ENCODE peak calls at places on chromosomes 12 and 14, in eight cellular contexts. One of them, this sample, is unnamed.

GRCh38 chr12:26426652-26427051 is 231.3 kb downstream of the SSPN start:
- DNase-seq in type B pancreatic cell: no peak
- DNase-seq in HFFc6: no peak
- DNase-seq in IMR-90: no peak
- DNase-seq in heart left ventricle: no peak
- DNase-seq in neural crest cell: no peak
- DNase-seq in PC-9: no peak
- DNase-seq in esophagus muscularis mucosa: no peak
- DNase-seq in this sample: no peak

GRCh38 chr12:12349711-12350665 is at the start of gene MANSC1:
- DNase-seq in type B pancreatic cell: peak; percentile 76
- DNase-seq in HFFc6: no peak
- DNase-seq in IMR-90: peak; percentile 28
- DNase-seq in heart left ventricle: peak; percentile 76
- DNase-seq in neural crest cell: peak; percentile 52
- DNase-seq in PC-9: peak; percentile 60
- DNase-seq in esophagus muscularis mucosa: no peak
- DNase-seq in this sample: peak; percentile 73

GRCh38 chr12:2853626-2854025 is 3.2 kb downstream of the TEX52 start:
- DNase-seq in type B pancreatic cell: peak; percentile 86
- DNase-seq in HFFc6: peak; percentile 56
- DNase-seq in IMR-90: peak; percentile 74
- DNase-seq in heart left ventricle: peak; percentile 85
- DNase-seq in neural crest cell: peak; percentile 89
- DNase-seq in PC-9: peak; percentile 79
- DNase-seq in esophagus muscularis mucosa: peak; percentile 94
- DNase-seq in this sample: no peak

GRCh38 chr12:1473418-1473817 is 121.0 kb downstream of the FBXL14 start:
- DNase-seq in type B pancreatic cell: no peak
- DNase-seq in HFFc6: no peak
- DNase-seq in IMR-90: no peak
- DNase-seq in heart left ventricle: no peak
- DNase-seq in neural crest cell: no peak
- DNase-seq in PC-9: no peak
- DNase-seq in esophagus muscularis mucosa: no peak
- DNase-seq in this sample: no peak

GRCh38 chr12:52521581-52522266 is 1.5 kb upstream of the KRT5 start:
- DNase-seq in type B pancreatic cell: peak; percentile 58
- DNase-seq in HFFc6: peak; percentile 53
- DNase-seq in IMR-90: no peak
- DNase-seq in heart left ventricle: no peak
- DNase-seq in neural crest cell: no peak
- DNase-seq in PC-9: peak; percentile 84
- DNase-seq in esophagus muscularis mucosa: peak; percentile 89
- DNase-seq in this sample: no peak

GRCh38 chr12:26374934-26375333 is 179.6 kb downstream of the SSPN start:
- DNase-seq in type B pancreatic cell: no peak
- DNase-seq in HFFc6: no peak
- DNase-seq in IMR-90: peak; percentile 52
- DNase-seq in heart left ventricle: no peak
- DNase-seq in neural crest cell: no peak
- DNase-seq in PC-9: no peak
- DNase-seq in esophagus muscularis mucosa: no peak
- DNase-seq in this sample: no peak

GRCh38 chr12:109810954-109811623 is 22.1 kb downstream of the TRPV4 start:
- DNase-seq in type B pancreatic cell: no peak
- DNase-seq in HFFc6: no peak
- DNase-seq in IMR-90: no peak
- DNase-seq in heart left ventricle: no peak
- DNase-seq in neural crest cell: no peak
- DNase-seq in PC-9: no peak
- DNase-seq in esophagus muscularis mucosa: no peak
- DNase-seq in this sample: no peak

GRCh38 chr12:106018286-106018685 is 120.5 kb downstream of the NUAK1 start:
- DNase-seq in type B pancreatic cell: no peak
- DNase-seq in HFFc6: no peak
- DNase-seq in IMR-90: no peak
- DNase-seq in heart left ventricle: no peak
- DNase-seq in neural crest cell: no peak
- DNase-seq in PC-9: no peak
- DNase-seq in esophagus muscularis mucosa: no peak
- DNase-seq in this sample: no peak

GRCh38 chr12:3510597-3510996 is 19.6 kb downstream of the PRMT8 start:
- DNase-seq in type B pancreatic cell: no peak
- DNase-seq in HFFc6: no peak
- DNase-seq in IMR-90: no peak
- DNase-seq in heart left ventricle: no peak
- DNase-seq in neural crest cell: no peak
- DNase-seq in PC-9: no peak
- DNase-seq in esophagus muscularis mucosa: no peak
- DNase-seq in this sample: no peak

GRCh38 chr12:16393126-16393525 is 45.7 kb downstream of the MGST1 start:
- DNase-seq in type B pancreatic cell: no peak
- DNase-seq in HFFc6: no peak
- DNase-seq in IMR-90: no peak
- DNase-seq in heart left ventricle: no peak
- DNase-seq in neural crest cell: no peak
- DNase-seq in PC-9: no peak
- DNase-seq in esophagus muscularis mucosa: no peak
- DNase-seq in this sample: no peak

GRCh38 chr12:57110189-57111045 is 745 bp downstream of the STAT6 start:
- DNase-seq in type B pancreatic cell: no peak
- DNase-seq in HFFc6: peak; percentile 53
- DNase-seq in IMR-90: peak; percentile 37
- DNase-seq in heart left ventricle: peak; percentile 70
- DNase-seq in neural crest cell: peak; percentile 67
- DNase-seq in PC-9: peak; percentile 55
- DNase-seq in esophagus muscularis mucosa: no peak
- DNase-seq in this sample: peak; percentile 76

GRCh38 chr14:31965735-31966598 is 111.1 kb upstream of the ARHGAP5 start:
- DNase-seq in type B pancreatic cell: no peak
- DNase-seq in HFFc6: no peak
- DNase-seq in IMR-90: peak; percentile 4
- DNase-seq in heart left ventricle: no peak
- DNase-seq in neural crest cell: no peak
- DNase-seq in PC-9: peak; percentile 8
- DNase-seq in esophagus muscularis mucosa: peak; percentile 89
- DNase-seq in this sample: no peak

GRCh38 chr12:46303039-46303666 is 34.3 kb upstream of the SLC38A1 start:
- DNase-seq in type B pancreatic cell: no peak
- DNase-seq in HFFc6: peak; percentile 21
- DNase-seq in IMR-90: peak; percentile 33
- DNase-seq in heart left ventricle: no peak
- DNase-seq in neural crest cell: no peak
- DNase-seq in PC-9: no peak
- DNase-seq in esophagus muscularis mucosa: no peak
- DNase-seq in this sample: peak; percentile 16
- TF ChIP-seq CTCF in type B pancreatic cell: peak; percentile 70
- TF ChIP-seq CTCF in HFFc6: peak; percentile 83
- TF ChIP-seq CTCF in IMR-90: peak; percentile 45
- TF ChIP-seq CTCF in heart left ventricle: peak; percentile 47
- TF ChIP-seq CTCF in neural crest cell: peak; percentile 56
- TF ChIP-seq CTCF in PC-9: peak; percentile 66
- TF ChIP-seq CTCF in esophagus muscularis mucosa: peak; percentile 53
- TF ChIP-seq CTCF in this sample: peak; percentile 26

GRCh38 chr12:46292754-46293402 is 24.0 kb upstream of the SLC38A1 start:
- DNase-seq in type B pancreatic cell: no peak
- DNase-seq in HFFc6: peak; percentile 5
- DNase-seq in IMR-90: no peak
- DNase-seq in heart left ventricle: no peak
- DNase-seq in neural crest cell: no peak
- DNase-seq in PC-9: no peak
- DNase-seq in esophagus muscularis mucosa: no peak
- DNase-seq in this sample: no peak
- TF ChIP-seq CTCF in type B pancreatic cell: no peak
- TF ChIP-seq CTCF in HFFc6: peak; percentile 53
- TF ChIP-seq CTCF in IMR-90: no peak
- TF ChIP-seq CTCF in heart left ventricle: no peak
- TF ChIP-seq CTCF in neural crest cell: no peak
- TF ChIP-seq CTCF in PC-9: peak; percentile 15
- TF ChIP-seq CTCF in esophagus muscularis mucosa: no peak
- TF ChIP-seq CTCF in this sample: no peak

GRCh38 chr12:128644664-128645296 is 179.0 kb downstream of the SLC15A4 start:
- DNase-seq in type B pancreatic cell: no peak
- DNase-seq in HFFc6: no peak
- DNase-seq in IMR-90: no peak
- DNase-seq in heart left ventricle: no peak
- DNase-seq in neural crest cell: peak; percentile 19
- DNase-seq in PC-9: peak; percentile 19
- DNase-seq in esophagus muscularis mucosa: no peak
- DNase-seq in this sample: peak; percentile 9
- TF ChIP-seq CTCF in type B pancreatic cell: peak; percentile 82
- TF ChIP-seq CTCF in HFFc6: peak; percentile 68
- TF ChIP-seq CTCF in IMR-90: no peak
- TF ChIP-seq CTCF in heart left ventricle: peak; percentile 39
- TF ChIP-seq CTCF in neural crest cell: peak; percentile 75
- TF ChIP-seq CTCF in PC-9: peak; percentile 70
- TF ChIP-seq CTCF in esophagus muscularis mucosa: peak; percentile 44
- TF ChIP-seq CTCF in this sample: peak; percentile 41

GRCh38 chr14:22386924-22387775 is 201.9 kb downstream of the DAD1 start:
- DNase-seq in type B pancreatic cell: peak; percentile 79
- DNase-seq in HFFc6: peak; percentile 57
- DNase-seq in IMR-90: peak; percentile 72
- DNase-seq in heart left ventricle: peak; percentile 61
- DNase-seq in neural crest cell: peak; percentile 88
- DNase-seq in PC-9: peak; percentile 37
- DNase-seq in esophagus muscularis mucosa: no peak
- DNase-seq in this sample: peak; percentile 74

GRCh38 chr14:22390195-22390594 is 198.8 kb downstream of the DAD1 start:
- DNase-seq in type B pancreatic cell: no peak
- DNase-seq in HFFc6: no peak
- DNase-seq in IMR-90: no peak
- DNase-seq in heart left ventricle: no peak
- DNase-seq in neural crest cell: no peak
- DNase-seq in PC-9: no peak
- DNase-seq in esophagus muscularis mucosa: no peak
- DNase-seq in this sample: no peak

GRCh38 chr14:22388669-22389625 is 200.1 kb downstream of the DAD1 start:
- DNase-seq in type B pancreatic cell: no peak
- DNase-seq in HFFc6: peak; percentile 22
- DNase-seq in IMR-90: peak; percentile 51
- DNase-seq in heart left ventricle: no peak
- DNase-seq in neural crest cell: no peak
- DNase-seq in PC-9: no peak
- DNase-seq in esophagus muscularis mucosa: no peak
- DNase-seq in this sample: no peak

GRCh38 chr14:22384974-22385526 is 204.0 kb downstream of the DAD1 start:
- DNase-seq in type B pancreatic cell: no peak
- DNase-seq in HFFc6: no peak
- DNase-seq in IMR-90: no peak
- DNase-seq in heart left ventricle: no peak
- DNase-seq in neural crest cell: no peak
- DNase-seq in PC-9: no peak
- DNase-seq in esophagus muscularis mucosa: no peak
- DNase-seq in this sample: no peak

DNA sequence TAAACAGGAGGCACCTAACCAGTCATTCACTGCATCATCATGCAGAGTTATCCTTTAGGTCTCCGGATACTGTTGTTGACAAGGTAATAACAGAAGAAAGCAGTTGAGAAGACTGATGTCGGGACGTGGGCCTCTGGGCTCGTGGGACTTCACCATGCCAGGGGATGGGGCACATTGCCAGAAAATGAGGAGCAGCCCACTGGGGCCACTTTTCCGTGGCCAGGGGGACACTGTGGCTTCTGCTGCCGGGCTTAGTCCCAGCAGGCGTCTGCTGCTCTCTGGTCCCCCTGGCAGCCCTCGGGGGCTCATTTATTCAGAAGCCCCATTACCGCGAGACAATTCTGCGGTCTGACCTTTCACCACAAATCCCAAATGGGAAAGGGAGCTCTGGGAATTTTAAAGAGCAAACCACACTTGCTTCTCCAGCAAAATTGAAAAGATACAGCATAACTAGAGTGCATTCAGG is 201.2 kb downstream of the DAD1 start:
- DNase-seq in type B pancreatic cell: no peak
- DNase-seq in HFFc6: no peak
- DNase-seq in IMR-90: no peak
- DNase-seq in heart left ventricle: no peak
- DNase-seq in neural crest cell: no peak
- DNase-seq in PC-9: no peak
- DNase-seq in esophagus muscularis mucosa: no peak
- DNase-seq in this sample: no peak
- TF ChIP-seq CTCF in type B pancreatic cell: peak; percentile 15
- TF ChIP-seq CTCF in HFFc6: peak; percentile 66
- TF ChIP-seq CTCF in IMR-90: no peak
- TF ChIP-seq CTCF in heart left ventricle: no peak
- TF ChIP-seq CTCF in neural crest cell: no peak
- TF ChIP-seq CTCF in PC-9: no peak
- TF ChIP-seq CTCF in esophagus muscularis mucosa: no peak
- TF ChIP-seq CTCF in this sample: no peak

GRCh38 chr12:89783321-89784060 is 74.9 kb upstream of the ATP2B1 start:
- DNase-seq in type B pancreatic cell: no peak
- DNase-seq in HFFc6: no peak
- DNase-seq in IMR-90: peak; percentile 67
- DNase-seq in heart left ventricle: peak; percentile 30
- DNase-seq in neural crest cell: no peak
- DNase-seq in PC-9: no peak
- DNase-seq in esophagus muscularis mucosa: no peak
- DNase-seq in this sample: no peak
- TF ChIP-seq CTCF in type B pancreatic cell: no peak
- TF ChIP-seq CTCF in HFFc6: peak; percentile 6
- TF ChIP-seq CTCF in IMR-90: no peak
- TF ChIP-seq CTCF in heart left ventricle: no peak
- TF ChIP-seq CTCF in neural crest cell: no peak
- TF ChIP-seq CTCF in PC-9: no peak
- TF ChIP-seq CTCF in esophagus muscularis mucosa: no peak
- TF ChIP-seq CTCF in this sample: no peak

GRCh38 chr14:34766611-34767010 is 52.2 kb upstream of the CFL2 start:
- DNase-seq in type B pancreatic cell: no peak
- DNase-seq in HFFc6: peak; percentile 19
- DNase-seq in IMR-90: peak; percentile 10
- DNase-seq in heart left ventricle: no peak
- DNase-seq in neural crest cell: no peak
- DNase-seq in PC-9: no peak
- DNase-seq in esophagus muscularis mucosa: no peak
- DNase-seq in this sample: no peak

GRCh38 chr14:34770901-34771300 is 56.5 kb upstream of the CFL2 start:
- DNase-seq in type B pancreatic cell: no peak
- DNase-seq in HFFc6: no peak
- DNase-seq in IMR-90: no peak
- DNase-seq in heart left ventricle: no peak
- DNase-seq in neural crest cell: no peak
- DNase-seq in PC-9: no peak
- DNase-seq in esophagus muscularis mucosa: no peak
- DNase-seq in this sample: no peak

GRCh38 chr14:34766060-34766459 is 51.7 kb upstream of the CFL2 start:
- DNase-seq in type B pancreatic cell: no peak
- DNase-seq in HFFc6: no peak
- DNase-seq in IMR-90: no peak
- DNase-seq in heart left ventricle: no peak
- DNase-seq in neural crest cell: no peak
- DNase-seq in PC-9: no peak
- DNase-seq in esophagus muscularis mucosa: no peak
- DNase-seq in this sample: no peak
- TF ChIP-seq CTCF in type B pancreatic cell: peak; percentile 38
- TF ChIP-seq CTCF in HFFc6: peak; percentile 57
- TF ChIP-seq CTCF in IMR-90: peak; percentile 2
- TF ChIP-seq CTCF in heart left ventricle: no peak
- TF ChIP-seq CTCF in neural crest cell: peak; percentile 36
- TF ChIP-seq CTCF in PC-9: no peak
- TF ChIP-seq CTCF in esophagus muscularis mucosa: no peak
- TF ChIP-seq CTCF in this sample: no peak